ENCODE peak calls at places on chromosomes 11 and 22, in five cellular contexts. W is heart right ventricle, S is body of pancreas, Y is transverse colon, G is testis. L is an unnamed sample.

GRCh38 chr11:3859373-3859881 is 4.0 kb downstream of the STIM1 start:
- DNase-seq in G (peak), Y (peak), W (peak), S (peak), L (no peak)

GRCh38 chr11:1696608-1697570 is at the start of gene KRTAP5-6:
- DNase-seq in W (no peak), Y (no peak), S (no peak), G (no peak), L (no peak)

GRCh38 chr11:11786771-11787170 is 55.0 kb upstream of the USP47 start:
- DNase-seq in G (no peak), S (no peak), W (no peak), Y (no peak), L (no peak)

GRCh38 chr22:30562391-30562790 is 12.1 kb downstream of the GAL3ST1 start:
- DNase-seq in G (no peak), Y (no peak), W (no peak), S (no peak), L (no peak)

GRCh38 chr11:13343931-13344717 is 66.5 kb downstream of the BMAL1 start:
- DNase-seq in G (peak), W (peak), S (peak), Y (peak), L (peak)

GRCh38 chr22:44582016-44582415 is 84.0 kb upstream of the RTL6 start:
- DNase-seq in G (no peak), S (no peak), Y (no peak), W (no peak), L (peak)

GRCh38 chr11:2072551-2073261 is 66.5 kb downstream of the IGF2 start:
- DNase-seq in Y (no peak), G (no peak), S (no peak), W (no peak), L (no peak)

GRCh38 chr11:45143494-45143893 is 2.9 kb upstream of the PRDM11 start:
- DNase-seq in Y (no peak), W (no peak), G (no peak), S (no peak), L (no peak)

GRCh38 chr22:49838771-49839717 is 11.4 kb upstream of the BRD1 start:
- DNase-seq in Y (peak), G (no peak), S (no peak), W (no peak), L (no peak)

GRCh38 chr11:25769287-25769686 is 562.6 kb upstream of the ANO3 start:
- DNase-seq in W (no peak), Y (no peak), G (no peak), S (no peak), L (no peak)

GRCh38 chr11:17116121-17116520 is 38.7 kb upstream of the RPS13 start:
- DNase-seq in W (no peak), S (no peak), Y (no peak), G (no peak), L (no peak)

GRCh38 chr22:23833017-23833795 is 5.6 kb downstream of the DERL3 start:
- DNase-seq in Y (no peak), G (no peak), W (no peak), S (no peak), L (no peak)

GRCh38 chr11:60870276-60870675 is 2.9 kb downstream of the ZP1 start:
- DNase-seq in S (peak), Y (no peak), W (no peak), G (peak), L (peak)

GRCh38 chr11:61654397-61654829 is 25.8 kb upstream of the DAGLA start:
- DNase-seq in G (peak), Y (peak), W (peak), S (peak), L (peak)

GRCh38 chr11:94968334-94968958 is 4.9 kb downstream of the CWC15 start:
- DNase-seq in Y (no peak), G (no peak), W (no peak), S (no peak), L (no peak)

GRCh38 chr11:33777906-33778305 is 3.6 kb upstream of the FBXO3 start:
- DNase-seq in S (no peak), W (no peak), Y (no peak), G (no peak), L (no peak)

GRCh38 chr11:47186937-47187681 is 875 bp upstream of the PACSIN3 start:
- DNase-seq in G (peak), S (peak), Y (peak), W (peak), L (peak)

GRCh38 chr11:68929706-68930605 is 26.3 kb downstream of the IGHMBP2 start:
- DNase-seq in W (no peak), S (no peak), G (no peak), Y (no peak), L (no peak)

GRCh38 chr11:66285250-66285947 is 3.5 kb downstream of the YIF1A start:
- DNase-seq in W (no peak), S (no peak), Y (no peak), G (no peak), L (no peak)

GRCh38 chr11:130403301-130403804 is 25.1 kb downstream of the ADAMTS8 start:
- DNase-seq in Y (peak), S (peak), W (peak), G (no peak), L (no peak)

DNA sequence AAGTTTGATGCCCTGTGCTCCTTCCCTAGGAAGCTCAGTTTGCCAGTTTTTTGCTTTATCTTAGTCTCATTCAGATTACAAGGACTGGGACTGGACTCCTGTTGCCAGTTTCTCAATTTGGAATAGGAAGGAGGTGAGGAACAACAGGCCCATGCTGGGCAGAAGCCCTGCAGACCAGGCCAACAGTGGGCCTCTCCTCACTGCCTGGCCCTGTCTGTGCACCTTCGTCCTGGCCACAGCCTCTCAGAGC is 23.7 kb downstream of the MED15 start:
- DNase-seq in W (no peak), G (no peak), S (no peak), Y (no peak), L (no peak)
- H3K27ac ChIP-seq in W (peak), G (peak), S (peak), Y (peak), L (peak)

DNA sequence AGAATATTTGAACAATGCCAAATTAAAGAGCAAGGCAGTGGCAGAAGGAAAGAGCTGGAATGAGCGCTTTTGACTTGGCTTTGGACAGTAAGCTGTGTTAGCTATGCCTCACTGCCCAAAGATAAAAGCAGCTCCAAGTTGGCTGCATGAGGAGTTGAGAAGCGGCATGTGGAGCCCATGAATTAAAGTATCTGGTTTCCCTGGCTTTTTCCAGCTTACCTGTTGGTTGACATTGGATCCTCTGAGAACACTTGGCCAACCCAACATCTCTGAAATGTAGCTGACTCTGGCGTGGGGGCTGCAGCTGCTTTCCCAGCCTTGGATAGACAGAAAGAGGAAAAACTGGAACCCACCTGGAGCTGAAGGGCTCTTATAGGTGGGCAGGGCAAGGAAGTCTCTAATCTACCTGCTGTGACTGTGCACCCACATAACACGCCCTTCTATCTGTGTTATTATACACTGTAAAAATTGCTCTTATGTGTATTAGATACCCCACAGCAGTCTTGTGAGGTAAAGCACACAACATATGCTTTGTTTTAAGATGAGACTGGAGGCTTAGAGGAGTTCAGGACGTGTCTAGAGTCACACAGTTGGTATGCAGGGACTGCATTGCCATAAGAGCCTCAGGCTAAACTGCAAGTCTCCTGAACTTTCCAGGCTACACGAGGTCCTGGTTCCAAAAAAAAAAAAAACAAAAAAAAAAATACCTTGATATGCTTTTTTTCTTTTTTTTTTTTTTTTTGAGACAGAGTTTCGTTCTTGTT is 5.8 kb downstream of the UBASH3B start:
- DNase-seq in S (no peak), W (no peak), Y (no peak), G (no peak), L (no peak)
- H3K27ac ChIP-seq in S (no peak), W (no peak), Y (no peak), G (no peak), L (no peak)

GRCh38 chr11:129223260-129223659 is 31.1 kb upstream of the ARHGAP32 start:
- DNase-seq in S (no peak), Y (no peak), G (no peak), W (no peak), L (no peak)
- H3K27ac ChIP-seq in S (no peak), Y (no peak), G (no peak), W (no peak), L (no peak)

DNA sequence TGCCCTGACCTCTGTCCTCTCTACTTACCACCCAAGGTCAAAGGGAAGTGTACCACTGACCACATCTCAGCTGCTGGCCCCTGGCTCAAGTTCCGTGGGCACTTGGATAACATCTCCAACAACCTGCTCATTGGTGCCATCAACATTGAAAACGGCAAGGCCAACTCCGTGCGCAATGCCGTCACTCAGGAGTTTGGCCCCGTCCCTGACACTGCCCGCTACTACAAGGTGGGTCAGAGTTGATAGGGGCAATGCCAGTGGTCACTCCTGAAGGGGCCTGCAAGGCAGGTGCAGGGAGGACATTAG is 18.1 kb downstream of the POLR3H start:
- DNase-seq in Y (no peak), S (no peak), G (no peak), W (no peak), L (no peak)
- H3K27ac ChIP-seq in Y (peak), S (peak), G (peak), W (peak), L (peak)

GRCh38 chr11:111917788-111918187 is 925 bp upstream of the C11orf52 start:
- DNase-seq in W (no peak), S (no peak), G (no peak), Y (no peak), L (no peak)
- H3K27ac ChIP-seq in W (no peak), S (peak), G (no peak), Y (peak), L (no peak)

DNA sequence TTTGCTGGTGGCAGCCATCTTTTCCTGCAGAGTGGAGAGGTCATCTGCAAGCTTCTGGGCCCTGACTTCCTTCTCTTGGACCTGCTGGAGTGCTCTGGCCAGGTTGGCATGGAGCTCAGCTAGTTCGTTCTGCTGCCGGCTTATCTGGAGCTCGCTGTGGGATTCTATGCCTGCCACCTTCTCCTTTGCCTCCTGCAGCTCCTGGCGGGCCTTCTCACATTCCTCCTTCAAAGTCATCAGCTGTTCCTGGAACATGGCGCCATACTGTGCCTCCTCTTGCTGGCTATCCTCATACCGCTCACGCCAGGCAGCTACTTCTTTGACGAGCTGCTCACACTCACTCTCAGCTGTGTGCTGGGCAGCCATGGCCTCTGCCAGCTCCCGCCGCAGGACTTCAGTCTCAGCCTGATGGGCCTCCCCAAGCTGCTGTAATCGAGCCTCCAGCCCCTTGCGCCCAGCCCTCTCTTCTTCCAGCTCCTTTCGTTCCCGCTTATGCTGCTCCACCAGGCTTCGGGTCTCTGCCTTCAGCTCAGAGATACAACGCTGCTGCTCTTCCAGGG is 16.1 kb downstream of the IL18BP start:
- DNase-seq in S (no peak), Y (no peak), W (no peak), G (no peak), L (no peak)
- H3K27ac ChIP-seq in S (no peak), Y (no peak), W (no peak), G (no peak), L (no peak)

GRCh38 chr11:114253771-114254170 is 42.4 kb upstream of the NNMT start:
- DNase-seq in W (no peak), S (no peak), Y (no peak), G (no peak), L (no peak)
- H3K27ac ChIP-seq in W (peak), S (no peak), Y (no peak), G (no peak), L (no peak)

GRCh38 chr22:46081036-46081830 is 69.1 kb upstream of the PPARA start:
- DNase-seq in W (peak), Y (peak), G (peak), S (no peak), L (no peak)
- H3K27ac ChIP-seq in W (peak), Y (peak), G (peak), S (peak), L (peak)

DNA sequence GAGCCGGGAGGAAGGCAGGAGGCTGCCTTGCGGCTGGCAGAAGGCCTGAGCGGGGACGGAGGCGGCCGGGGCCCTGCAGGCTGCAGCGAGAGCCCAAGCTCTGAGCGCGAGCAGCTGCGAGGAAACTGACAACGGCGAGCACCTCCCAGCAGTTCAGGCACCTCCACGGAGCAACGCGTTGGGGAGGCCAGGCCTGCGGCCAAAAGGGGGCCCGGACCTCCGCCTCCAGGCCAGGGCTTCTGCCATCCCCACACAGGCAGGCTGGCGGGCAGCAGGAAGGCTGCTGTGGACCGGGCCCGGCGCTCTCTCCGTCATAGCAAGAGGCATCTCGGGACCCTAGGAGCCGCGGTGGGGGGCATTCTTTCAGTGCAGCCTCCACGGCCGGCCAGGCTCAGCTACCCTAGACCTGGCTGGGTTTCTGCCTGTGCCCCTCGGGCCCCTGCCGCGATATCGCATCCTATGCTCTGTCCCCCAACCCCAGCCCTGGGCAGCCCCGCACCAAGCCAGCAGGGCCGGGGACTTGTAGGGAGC is 22.9 kb upstream of the SLC22A12 start:
- DNase-seq in Y (no peak), S (no peak), W (no peak), G (no peak), L (no peak)
- H3K27ac ChIP-seq in Y (no peak), S (no peak), W (no peak), G (no peak), L (no peak)